ENCODE peak calls at places on chromosomes 3 and 15, in four cellular contexts. One of them, this sample, is unnamed.

GRCh38 chr15:28191832-28192231 is 92.7 kb upstream of the OCA2 start:
- DNase-seq in glutamatergic neuron: peak
- DNase-seq in fibroblast of pulmonary artery: peak
- DNase-seq in kidney epithelial cell: peak
- DNase-seq in this sample: peak

GRCh38 chr3:136186330-136186729 is 9.8 kb downstream of the MSL2 start:
- DNase-seq in glutamatergic neuron: no peak
- DNase-seq in kidney epithelial cell: no peak
- DNase-seq in fibroblast of pulmonary artery: no peak
- DNase-seq in this sample: peak

GRCh38 chr3:73772599-73772998 is 147.9 kb upstream of the PDZRN3 start:
- DNase-seq in kidney epithelial cell: no peak
- DNase-seq in fibroblast of pulmonary artery: no peak
- DNase-seq in glutamatergic neuron: no peak
- DNase-seq in this sample: no peak

GRCh38 chr3:12468757-12469156 is 15.5 kb upstream of the TSEN2 start:
- DNase-seq in glutamatergic neuron: no peak
- DNase-seq in kidney epithelial cell: no peak
- DNase-seq in fibroblast of pulmonary artery: no peak
- DNase-seq in this sample: no peak

GRCh38 chr3:56952846-56953245 is 107.6 kb upstream of the SPATA12 start:
- DNase-seq in fibroblast of pulmonary artery: no peak
- DNase-seq in kidney epithelial cell: no peak
- DNase-seq in glutamatergic neuron: no peak
- DNase-seq in this sample: no peak

GRCh38 chr3:38458796-38459498 is 5.3 kb downstream of the ACVR2B start:
- DNase-seq in kidney epithelial cell: no peak
- DNase-seq in fibroblast of pulmonary artery: peak
- DNase-seq in glutamatergic neuron: no peak
- DNase-seq in this sample: no peak

GRCh38 chr3:197748597-197749314 is 927 bp upstream of the FYTTD1 start:
- DNase-seq in kidney epithelial cell: no peak
- DNase-seq in glutamatergic neuron: no peak
- DNase-seq in fibroblast of pulmonary artery: no peak
- DNase-seq in this sample: peak

GRCh38 chr3:107904536-107905066 is 186.2 kb downstream of the CD47 start:
- DNase-seq in fibroblast of pulmonary artery: peak
- DNase-seq in kidney epithelial cell: no peak
- DNase-seq in glutamatergic neuron: no peak
- DNase-seq in this sample: peak

GRCh38 chr15:48645558-48646330 is at the start of gene FBN1:
- DNase-seq in fibroblast of pulmonary artery: peak
- DNase-seq in glutamatergic neuron: peak
- DNase-seq in kidney epithelial cell: peak
- DNase-seq in this sample: peak

GRCh38 chr15:65666257-65666656 is 44.5 kb downstream of the SLC24A1 start:
- DNase-seq in kidney epithelial cell: peak
- DNase-seq in fibroblast of pulmonary artery: peak
- DNase-seq in glutamatergic neuron: no peak
- DNase-seq in this sample: peak

GRCh38 chr3:72034956-72035355 is 250.0 kb upstream of the PROK2 start:
- DNase-seq in kidney epithelial cell: no peak
- DNase-seq in fibroblast of pulmonary artery: no peak
- DNase-seq in glutamatergic neuron: no peak
- DNase-seq in this sample: no peak

GRCh38 chr15:43292375-43293078 is 25.8 kb upstream of the TGM5 start:
- DNase-seq in fibroblast of pulmonary artery: peak
- DNase-seq in glutamatergic neuron: no peak
- DNase-seq in kidney epithelial cell: no peak
- DNase-seq in this sample: peak

GRCh38 chr3:62655319-62656063 is 219.7 kb downstream of the CADPS start:
- DNase-seq in fibroblast of pulmonary artery: no peak
- DNase-seq in glutamatergic neuron: no peak
- DNase-seq in kidney epithelial cell: no peak
- DNase-seq in this sample: no peak

GRCh38 chr3:62662680-62663079 is 212.5 kb downstream of the CADPS start:
- DNase-seq in glutamatergic neuron: no peak
- DNase-seq in fibroblast of pulmonary artery: no peak
- DNase-seq in kidney epithelial cell: no peak
- DNase-seq in this sample: no peak

GRCh38 chr3:62653806-62654205 is 221.4 kb downstream of the CADPS start:
- DNase-seq in glutamatergic neuron: no peak
- DNase-seq in fibroblast of pulmonary artery: no peak
- DNase-seq in kidney epithelial cell: no peak
- DNase-seq in this sample: no peak

DNA sequence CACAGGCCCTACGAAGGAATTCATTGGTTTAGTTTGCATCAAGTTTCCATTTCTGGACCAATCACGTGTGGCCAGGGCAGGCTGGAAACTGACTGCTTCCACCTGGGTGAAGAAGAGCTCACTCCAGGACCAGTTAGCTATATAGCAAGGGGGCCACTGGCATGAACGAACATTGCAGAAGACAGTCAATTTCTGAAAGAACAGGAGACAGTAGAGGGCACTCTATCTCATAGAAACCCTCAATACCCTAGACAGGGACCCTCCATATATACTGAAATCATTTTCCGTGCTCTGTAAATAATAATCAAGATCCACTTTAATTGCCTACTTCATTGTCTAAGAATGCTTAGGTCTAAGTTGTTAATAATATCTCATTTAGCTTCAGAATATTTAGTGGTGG is 215.6 kb downstream of the CADPS start:
- DNase-seq in kidney epithelial cell: no peak
- DNase-seq in glutamatergic neuron: no peak
- DNase-seq in fibroblast of pulmonary artery: no peak
- DNase-seq in this sample: no peak
- TF ChIP-seq CTCF in kidney epithelial cell: peak
- TF ChIP-seq CTCF in glutamatergic neuron: no peak
- TF ChIP-seq CTCF in fibroblast of pulmonary artery: no peak
- TF ChIP-seq CTCF in this sample: no peak

GRCh38 chr15:80745888-80746287 is 33.3 kb upstream of the CEMIP start:
- DNase-seq in glutamatergic neuron: no peak
- DNase-seq in kidney epithelial cell: no peak
- DNase-seq in fibroblast of pulmonary artery: no peak
- DNase-seq in this sample: no peak

GRCh38 chr15:80747317-80748053 is 31.7 kb upstream of the CEMIP start:
- DNase-seq in fibroblast of pulmonary artery: no peak
- DNase-seq in glutamatergic neuron: no peak
- DNase-seq in kidney epithelial cell: no peak
- DNase-seq in this sample: no peak

GRCh38 chr15:80752204-80752603 is 27.0 kb upstream of the CEMIP start:
- DNase-seq in fibroblast of pulmonary artery: no peak
- DNase-seq in kidney epithelial cell: no peak
- DNase-seq in glutamatergic neuron: no peak
- DNase-seq in this sample: no peak

GRCh38 chr15:80750591-80750990 is 28.6 kb upstream of the CEMIP start:
- DNase-seq in kidney epithelial cell: no peak
- DNase-seq in glutamatergic neuron: no peak
- DNase-seq in fibroblast of pulmonary artery: no peak
- DNase-seq in this sample: no peak

DNA sequence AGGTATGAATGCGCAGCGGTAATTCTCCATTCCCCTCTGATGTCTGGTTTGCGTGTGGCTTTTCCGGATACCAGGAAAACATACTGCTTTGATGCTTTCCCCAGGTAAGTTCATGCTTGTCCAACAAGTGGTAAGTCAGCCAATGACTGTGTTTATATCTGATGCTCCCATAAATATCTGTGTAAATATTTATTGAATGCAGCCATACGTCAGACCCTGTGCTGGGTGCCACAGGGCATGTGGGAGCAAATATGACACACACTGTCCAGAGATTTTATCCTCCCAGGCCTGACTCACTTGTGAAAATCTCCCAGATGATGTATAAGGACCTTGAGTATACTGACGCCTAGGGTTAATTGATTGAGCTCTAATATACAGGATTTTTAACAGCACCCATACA is 29.6 kb upstream of the CEMIP start:
- DNase-seq in fibroblast of pulmonary artery: no peak
- DNase-seq in glutamatergic neuron: no peak
- DNase-seq in kidney epithelial cell: no peak
- DNase-seq in this sample: no peak
- TF ChIP-seq CTCF in fibroblast of pulmonary artery: no peak
- TF ChIP-seq CTCF in glutamatergic neuron: no peak
- TF ChIP-seq CTCF in kidney epithelial cell: no peak
- TF ChIP-seq CTCF in this sample: no peak

DNA sequence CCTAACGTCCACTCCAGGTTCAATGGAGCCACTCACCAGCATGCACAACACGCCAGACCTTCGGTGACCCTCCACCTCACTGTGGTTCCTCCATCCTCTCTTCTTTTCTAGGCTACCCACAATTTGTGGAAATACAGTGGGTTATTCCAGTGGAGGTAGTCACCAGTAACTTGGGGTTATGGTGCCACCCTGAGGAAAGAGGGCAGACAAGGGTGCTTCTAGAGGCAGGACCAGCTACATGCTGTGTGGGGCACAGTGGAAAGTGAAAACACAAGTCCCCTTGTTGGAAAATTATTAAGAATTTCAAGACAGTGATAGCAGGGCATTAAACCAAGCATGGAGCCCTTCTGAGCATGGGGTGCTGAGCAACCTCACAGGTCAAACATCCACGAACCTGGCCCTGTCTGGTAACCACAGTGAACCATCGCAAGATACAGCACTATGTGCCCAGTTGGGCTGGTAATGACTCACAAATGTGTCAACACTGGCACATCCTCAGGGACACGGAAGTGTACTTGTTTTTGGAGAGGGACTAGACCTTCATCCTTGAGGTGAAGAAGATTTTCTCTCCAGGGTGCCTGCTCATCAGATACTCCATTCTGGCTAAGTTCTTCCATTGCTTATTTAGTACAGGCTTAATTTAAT is 166.7 kb downstream of the STT3B start:
- DNase-seq in kidney epithelial cell: no peak
- DNase-seq in glutamatergic neuron: no peak
- DNase-seq in fibroblast of pulmonary artery: no peak
- DNase-seq in this sample: no peak
- TF ChIP-seq CTCF in kidney epithelial cell: no peak
- TF ChIP-seq CTCF in glutamatergic neuron: no peak
- TF ChIP-seq CTCF in fibroblast of pulmonary artery: no peak
- TF ChIP-seq CTCF in this sample: no peak

GRCh38 chr3:120730576-120731542 is 11.5 kb downstream of the RABL3 start:
- DNase-seq in glutamatergic neuron: no peak
- DNase-seq in kidney epithelial cell: no peak
- DNase-seq in fibroblast of pulmonary artery: no peak
- DNase-seq in this sample: no peak

GRCh38 chr3:120726784-120727183 is 15.5 kb downstream of the RABL3 start:
- DNase-seq in glutamatergic neuron: no peak
- DNase-seq in kidney epithelial cell: no peak
- DNase-seq in fibroblast of pulmonary artery: peak
- DNase-seq in this sample: peak
- TF ChIP-seq CTCF in glutamatergic neuron: no peak
- TF ChIP-seq CTCF in kidney epithelial cell: no peak
- TF ChIP-seq CTCF in fibroblast of pulmonary artery: no peak
- TF ChIP-seq CTCF in this sample: no peak

DNA sequence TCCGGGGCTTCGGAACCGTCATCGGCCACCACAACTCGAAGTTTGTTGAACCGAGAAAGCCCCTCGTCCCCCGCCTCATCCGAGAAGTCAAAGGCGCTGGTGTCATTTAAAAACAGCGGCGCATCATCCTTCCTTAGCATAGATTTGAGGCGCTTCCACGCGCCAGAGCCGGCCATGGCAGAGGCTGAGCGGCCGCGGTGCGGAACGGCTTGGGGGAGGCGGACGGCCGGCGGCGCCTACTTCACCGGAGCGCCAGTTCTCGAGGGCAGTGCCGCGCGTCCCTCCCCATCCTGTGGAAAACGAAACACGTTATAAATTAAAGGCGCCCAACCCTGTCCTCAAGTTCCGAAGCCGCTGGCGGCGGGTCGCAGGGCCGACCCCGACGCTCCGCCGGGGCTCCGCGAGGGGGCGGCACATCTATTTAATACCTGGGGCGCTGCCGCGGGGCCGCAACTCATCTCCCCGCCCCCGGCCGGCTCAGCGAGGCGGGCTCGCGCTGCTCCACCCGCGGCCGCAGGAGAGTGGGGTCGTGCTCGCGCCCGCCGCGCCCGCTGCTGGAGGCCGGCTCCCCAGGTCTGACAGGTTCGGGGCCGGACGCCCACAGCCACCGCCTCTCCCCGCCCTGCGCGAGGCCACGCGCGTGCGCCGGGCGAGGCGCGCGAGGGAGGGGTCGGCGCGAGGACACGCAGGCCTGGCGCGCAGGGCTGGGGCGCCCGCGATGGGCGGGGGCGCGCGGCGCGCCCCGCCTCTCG is at the start of gene SLC30A4:
- DNase-seq in kidney epithelial cell: no peak
- DNase-seq in fibroblast of pulmonary artery: peak
- DNase-seq in glutamatergic neuron: peak
- DNase-seq in this sample: peak
- TF ChIP-seq CTCF in kidney epithelial cell: peak
- TF ChIP-seq CTCF in fibroblast of pulmonary artery: peak
- TF ChIP-seq CTCF in glutamatergic neuron: no peak
- TF ChIP-seq CTCF in this sample: peak

GRCh38 chr3:139546772-139547171 is 7.2 kb upstream of the RBP1 start:
- DNase-seq in glutamatergic neuron: no peak
- DNase-seq in kidney epithelial cell: no peak
- DNase-seq in fibroblast of pulmonary artery: no peak
- DNase-seq in this sample: no peak
- TF ChIP-seq CTCF in glutamatergic neuron: no peak
- TF ChIP-seq CTCF in kidney epithelial cell: no peak
- TF ChIP-seq CTCF in fibroblast of pulmonary artery: no peak
- TF ChIP-seq CTCF in this sample: no peak

GRCh38 chr3:49649576-49649975 is 24.6 kb upstream of the APEH start:
- DNase-seq in fibroblast of pulmonary artery: no peak
- DNase-seq in glutamatergic neuron: no peak
- DNase-seq in kidney epithelial cell: no peak
- DNase-seq in this sample: no peak

GRCh38 chr3:49652218-49652921 is 21.8 kb upstream of the APEH start:
- DNase-seq in glutamatergic neuron: no peak
- DNase-seq in fibroblast of pulmonary artery: no peak
- DNase-seq in kidney epithelial cell: no peak
- DNase-seq in this sample: no peak

GRCh38 chr3:49648354-49649057 is 25.6 kb upstream of the APEH start:
- DNase-seq in glutamatergic neuron: no peak
- DNase-seq in fibroblast of pulmonary artery: no peak
- DNase-seq in kidney epithelial cell: no peak
- DNase-seq in this sample: no peak

GRCh38 chr3:49650177-49650576 is 24.0 kb upstream of the APEH start:
- DNase-seq in glutamatergic neuron: no peak
- DNase-seq in kidney epithelial cell: no peak
- DNase-seq in fibroblast of pulmonary artery: no peak
- DNase-seq in this sample: no peak

GRCh38 chr3:49650651-49651050 is 23.5 kb upstream of the APEH start:
- DNase-seq in fibroblast of pulmonary artery: no peak
- DNase-seq in kidney epithelial cell: no peak
- DNase-seq in glutamatergic neuron: no peak
- DNase-seq in this sample: no peak
- TF ChIP-seq CTCF in fibroblast of pulmonary artery: no peak
- TF ChIP-seq CTCF in kidney epithelial cell: no peak
- TF ChIP-seq CTCF in glutamatergic neuron: no peak
- TF ChIP-seq CTCF in this sample: no peak

GRCh38 chr3:127964816-127965215 is 49.8 kb downstream of the KBTBD12 start:
- DNase-seq in glutamatergic neuron: no peak
- DNase-seq in fibroblast of pulmonary artery: no peak
- DNase-seq in kidney epithelial cell: no peak
- DNase-seq in this sample: no peak

GRCh38 chr3:127961124-127961523 is 46.1 kb downstream of the KBTBD12 start:
- DNase-seq in glutamatergic neuron: no peak
- DNase-seq in kidney epithelial cell: no peak
- DNase-seq in fibroblast of pulmonary artery: no peak
- DNase-seq in this sample: no peak

GRCh38 chr3:127961963-127962362 is 46.9 kb downstream of the KBTBD12 start:
- DNase-seq in glutamatergic neuron: no peak
- DNase-seq in kidney epithelial cell: peak
- DNase-seq in fibroblast of pulmonary artery: no peak
- DNase-seq in this sample: peak

GRCh38 chr3:127964053-127964452 is 49.0 kb downstream of the KBTBD12 start:
- DNase-seq in glutamatergic neuron: no peak
- DNase-seq in kidney epithelial cell: no peak
- DNase-seq in fibroblast of pulmonary artery: peak
- DNase-seq in this sample: peak

GRCh38 chr3:127962937-127963336 is 47.9 kb downstream of the KBTBD12 start:
- DNase-seq in fibroblast of pulmonary artery: no peak
- DNase-seq in glutamatergic neuron: no peak
- DNase-seq in kidney epithelial cell: no peak
- DNase-seq in this sample: no peak
- TF ChIP-seq CTCF in fibroblast of pulmonary artery: no peak
- TF ChIP-seq CTCF in glutamatergic neuron: no peak
- TF ChIP-seq CTCF in kidney epithelial cell: no peak
- TF ChIP-seq CTCF in this sample: no peak

This sample was measured in choroid plexus epithelial cell.